ENCODE peak calls at places on chromosomes 6 and 20, in seven cellular contexts. One of them, this sample, is unnamed.

GRCh38 chr6:149925253-149925973 is 2.5 kb upstream of the RAET1G start:
- DNase-seq in OCI-LY7: no peak
- DNase-seq in hypothalamus: no peak
- DNase-seq in NCI-H446 treated with DMSO at 0.1 percent for 48 hours: no peak
- DNase-seq in neuronal stem cell: no peak
- DNase-seq in progenitor cell of endocrine pancreas: no peak
- DNase-seq in Right ventricle myocardium superior: peak; percentile 59
- DNase-seq in this sample: peak; percentile 65

GRCh38 chr20:43388267-43389081 is 69.2 kb upstream of the SRSF6 start:
- DNase-seq in OCI-LY7: no peak
- DNase-seq in hypothalamus: no peak
- DNase-seq in NCI-H446 treated with DMSO at 0.1 percent for 48 hours: no peak
- DNase-seq in neuronal stem cell: no peak
- DNase-seq in progenitor cell of endocrine pancreas: no peak
- DNase-seq in Right ventricle myocardium superior: peak; percentile 87
- DNase-seq in this sample: no peak

GRCh38 chr20:10846831-10847230 is 173.0 kb upstream of the JAG1 start:
- DNase-seq in OCI-LY7: no peak
- DNase-seq in hypothalamus: no peak
- DNase-seq in NCI-H446 treated with DMSO at 0.1 percent for 48 hours: no peak
- DNase-seq in neuronal stem cell: no peak
- DNase-seq in progenitor cell of endocrine pancreas: no peak
- DNase-seq in Right ventricle myocardium superior: no peak
- DNase-seq in this sample: no peak

GRCh38 chr20:59861389-59861788 is 72.0 kb downstream of the SYCP2 start:
- DNase-seq in OCI-LY7: no peak
- DNase-seq in hypothalamus: no peak
- DNase-seq in NCI-H446 treated with DMSO at 0.1 percent for 48 hours: no peak
- DNase-seq in neuronal stem cell: no peak
- DNase-seq in progenitor cell of endocrine pancreas: no peak
- DNase-seq in Right ventricle myocardium superior: no peak
- DNase-seq in this sample: no peak

GRCh38 chr6:4577406-4577805 is 198.8 kb upstream of the CDYL start:
- DNase-seq in OCI-LY7: no peak
- DNase-seq in hypothalamus: no peak
- DNase-seq in NCI-H446 treated with DMSO at 0.1 percent for 48 hours: peak; percentile 3
- DNase-seq in neuronal stem cell: no peak
- DNase-seq in progenitor cell of endocrine pancreas: no peak
- DNase-seq in Right ventricle myocardium superior: no peak
- DNase-seq in this sample: no peak

GRCh38 chr6:12112540-12113189 is 100.6 kb downstream of the HIVEP1 start:
- DNase-seq in OCI-LY7: no peak
- DNase-seq in hypothalamus: no peak
- DNase-seq in NCI-H446 treated with DMSO at 0.1 percent for 48 hours: no peak
- DNase-seq in neuronal stem cell: no peak
- DNase-seq in progenitor cell of endocrine pancreas: no peak
- DNase-seq in Right ventricle myocardium superior: no peak
- DNase-seq in this sample: no peak

GRCh38 chr6:122361314-122361979 is 38.0 kb upstream of the HSF2 start:
- DNase-seq in OCI-LY7: no peak
- DNase-seq in hypothalamus: no peak
- DNase-seq in NCI-H446 treated with DMSO at 0.1 percent for 48 hours: no peak
- DNase-seq in neuronal stem cell: no peak
- DNase-seq in progenitor cell of endocrine pancreas: no peak
- DNase-seq in Right ventricle myocardium superior: no peak
- DNase-seq in this sample: no peak

GRCh38 chr6:141484726-141485125 is 648.0 kb upstream of the GJE1 start:
- DNase-seq in OCI-LY7: peak; percentile 87
- DNase-seq in hypothalamus: no peak
- DNase-seq in NCI-H446 treated with DMSO at 0.1 percent for 48 hours: no peak
- DNase-seq in neuronal stem cell: no peak
- DNase-seq in progenitor cell of endocrine pancreas: no peak
- DNase-seq in Right ventricle myocardium superior: no peak
- DNase-seq in this sample: no peak

GRCh38 chr6:105642708-105643107 is 239.8 kb upstream of the PREP start:
- DNase-seq in OCI-LY7: no peak
- DNase-seq in hypothalamus: no peak
- DNase-seq in NCI-H446 treated with DMSO at 0.1 percent for 48 hours: no peak
- DNase-seq in neuronal stem cell: no peak
- DNase-seq in progenitor cell of endocrine pancreas: no peak
- DNase-seq in Right ventricle myocardium superior: no peak
- DNase-seq in this sample: no peak

GRCh38 chr6:169921853-169922779 is 170.7 kb downstream of the ERMARD start:
- DNase-seq in OCI-LY7: no peak
- DNase-seq in hypothalamus: no peak
- DNase-seq in NCI-H446 treated with DMSO at 0.1 percent for 48 hours: no peak
- DNase-seq in neuronal stem cell: no peak
- DNase-seq in progenitor cell of endocrine pancreas: no peak
- DNase-seq in Right ventricle myocardium superior: no peak
- DNase-seq in this sample: no peak

GRCh38 chr20:51174536-51174935 is 151.6 kb upstream of the KCNG1 start:
- DNase-seq in OCI-LY7: no peak
- DNase-seq in hypothalamus: no peak
- DNase-seq in NCI-H446 treated with DMSO at 0.1 percent for 48 hours: no peak
- DNase-seq in neuronal stem cell: no peak
- DNase-seq in progenitor cell of endocrine pancreas: no peak
- DNase-seq in Right ventricle myocardium superior: no peak
- DNase-seq in this sample: no peak

GRCh38 chr6:29653452-29654038 is 3.3 kb upstream of the MOG start:
- DNase-seq in OCI-LY7: peak; percentile 82
- DNase-seq in hypothalamus: no peak
- DNase-seq in NCI-H446 treated with DMSO at 0.1 percent for 48 hours: peak; percentile 60
- DNase-seq in neuronal stem cell: peak; percentile 63
- DNase-seq in progenitor cell of endocrine pancreas: no peak
- DNase-seq in Right ventricle myocardium superior: no peak
- DNase-seq in this sample: peak; percentile 50

GRCh38 chr6:44058617-44059358 is 68.5 kb downstream of the MRPL14 start:
- DNase-seq in OCI-LY7: no peak
- DNase-seq in hypothalamus: no peak
- DNase-seq in NCI-H446 treated with DMSO at 0.1 percent for 48 hours: no peak
- DNase-seq in neuronal stem cell: no peak
- DNase-seq in progenitor cell of endocrine pancreas: no peak
- DNase-seq in Right ventricle myocardium superior: peak; percentile 85
- DNase-seq in this sample: no peak

GRCh38 chr6:24755284-24755683 is 19.5 kb upstream of the GMNN start:
- DNase-seq in OCI-LY7: no peak
- DNase-seq in hypothalamus: no peak
- DNase-seq in NCI-H446 treated with DMSO at 0.1 percent for 48 hours: no peak
- DNase-seq in neuronal stem cell: no peak
- DNase-seq in progenitor cell of endocrine pancreas: no peak
- DNase-seq in Right ventricle myocardium superior: no peak
- DNase-seq in this sample: no peak

GRCh38 chr6:134453792-134454510 is 136.0 kb upstream of the SGK1 start:
- DNase-seq in OCI-LY7: no peak
- DNase-seq in hypothalamus: no peak
- DNase-seq in NCI-H446 treated with DMSO at 0.1 percent for 48 hours: no peak
- DNase-seq in neuronal stem cell: no peak
- DNase-seq in progenitor cell of endocrine pancreas: no peak
- DNase-seq in Right ventricle myocardium superior: no peak
- DNase-seq in this sample: no peak

GRCh38 chr6:80771941-80772340 is 665.5 kb downstream of the BCKDHB start:
- DNase-seq in OCI-LY7: no peak
- DNase-seq in hypothalamus: no peak
- DNase-seq in NCI-H446 treated with DMSO at 0.1 percent for 48 hours: no peak
- DNase-seq in neuronal stem cell: peak; percentile 49
- DNase-seq in progenitor cell of endocrine pancreas: peak; percentile 31
- DNase-seq in Right ventricle myocardium superior: no peak
- DNase-seq in this sample: no peak

GRCh38 chr6:4804095-4804494 is 27.9 kb downstream of the CDYL start:
- DNase-seq in OCI-LY7: no peak
- DNase-seq in hypothalamus: no peak
- DNase-seq in NCI-H446 treated with DMSO at 0.1 percent for 48 hours: no peak
- DNase-seq in neuronal stem cell: no peak
- DNase-seq in progenitor cell of endocrine pancreas: no peak
- DNase-seq in Right ventricle myocardium superior: no peak
- DNase-seq in this sample: no peak

GRCh38 chr6:32131439-32131948 is 1.4 kb upstream of the FKBPL start:
- DNase-seq in OCI-LY7: no peak
- DNase-seq in hypothalamus: no peak
- DNase-seq in NCI-H446 treated with DMSO at 0.1 percent for 48 hours: no peak
- DNase-seq in neuronal stem cell: no peak
- DNase-seq in progenitor cell of endocrine pancreas: no peak
- DNase-seq in Right ventricle myocardium superior: no peak
- DNase-seq in this sample: no peak

GRCh38 chr20:2700913-2701620 is 8.5 kb downstream of the EBF4 start:
- DNase-seq in OCI-LY7: no peak
- DNase-seq in hypothalamus: no peak
- DNase-seq in NCI-H446 treated with DMSO at 0.1 percent for 48 hours: no peak
- DNase-seq in neuronal stem cell: no peak
- DNase-seq in progenitor cell of endocrine pancreas: no peak
- DNase-seq in Right ventricle myocardium superior: no peak
- DNase-seq in this sample: peak; percentile 36

This sample was measured in retina.